ENCODE peak calls at places on chromosomes 3 and 15, in nine cellular contexts. One of them, this sample, is unnamed.

GRCh38 chr3:10575601-10576160 is 70.3 kb upstream of the ATP2B2 start:
- DNase-seq in hepatocyte: no peak
- DNase-seq in activated naive CD8-positive, alpha-beta T cell treated with anti-CD3 and anti-CD28 coated beads, Interleukin-2, amount 10 ng/mL, durations not matched to agents 7 days and 5 days: no peak
- DNase-seq in NAMALWA: no peak
- DNase-seq in stimulated activated CD8-positive, alpha-beta memory T cell treated with anti-CD3 and anti-CD28 coated beads, Interleukin-15, amount 100 ng/mL, for 48 hours: no peak
- DNase-seq in RWPE1: no peak
- DNase-seq in frontal cortex: no peak
- DNase-seq in GM12865: no peak
- DNase-seq in right cardiac atrium: no peak
- DNase-seq in this sample: no peak

GRCh38 chr3:130850846-130851245 is 43.0 kb upstream of the ATP2C1 start:
- DNase-seq in activated naive CD8-positive, alpha-beta T cell treated with anti-CD3 and anti-CD28 coated beads, Interleukin-2, amount 10 ng/mL, durations not matched to agents 7 days and 5 days: no peak
- DNase-seq in RWPE1: no peak
- DNase-seq in frontal cortex: no peak
- DNase-seq in hepatocyte: no peak
- DNase-seq in NAMALWA: no peak
- DNase-seq in stimulated activated CD8-positive, alpha-beta memory T cell treated with anti-CD3 and anti-CD28 coated beads, Interleukin-15, amount 100 ng/mL, for 48 hours: no peak
- DNase-seq in right cardiac atrium: no peak
- DNase-seq in GM12865: peak; percentile 41
- DNase-seq in this sample: no peak

GRCh38 chr3:38960042-38960622 is 91.6 kb downstream of the SCN11A start:
- DNase-seq in activated naive CD8-positive, alpha-beta T cell treated with anti-CD3 and anti-CD28 coated beads, Interleukin-2, amount 10 ng/mL, durations not matched to agents 7 days and 5 days: no peak
- DNase-seq in GM12865: no peak
- DNase-seq in NAMALWA: no peak
- DNase-seq in frontal cortex: peak; percentile 11
- DNase-seq in hepatocyte: peak; percentile 19
- DNase-seq in right cardiac atrium: no peak
- DNase-seq in stimulated activated CD8-positive, alpha-beta memory T cell treated with anti-CD3 and anti-CD28 coated beads, Interleukin-15, amount 100 ng/mL, for 48 hours: no peak
- DNase-seq in RWPE1: no peak
- DNase-seq in this sample: no peak

GRCh38 chr3:188217011-188217463 is 63.1 kb downstream of the LPP start:
- DNase-seq in frontal cortex: no peak
- DNase-seq in RWPE1: no peak
- DNase-seq in stimulated activated CD8-positive, alpha-beta memory T cell treated with anti-CD3 and anti-CD28 coated beads, Interleukin-15, amount 100 ng/mL, for 48 hours: no peak
- DNase-seq in GM12865: no peak
- DNase-seq in NAMALWA: peak; percentile 51
- DNase-seq in hepatocyte: peak; percentile 44
- DNase-seq in activated naive CD8-positive, alpha-beta T cell treated with anti-CD3 and anti-CD28 coated beads, Interleukin-2, amount 10 ng/mL, durations not matched to agents 7 days and 5 days: no peak
- DNase-seq in right cardiac atrium: no peak
- DNase-seq in this sample: no peak

GRCh38 chr15:62141643-62142588 is 23.2 kb downstream of the C2CD4B start:
- DNase-seq in RWPE1: no peak
- DNase-seq in right cardiac atrium: no peak
- DNase-seq in stimulated activated CD8-positive, alpha-beta memory T cell treated with anti-CD3 and anti-CD28 coated beads, Interleukin-15, amount 100 ng/mL, for 48 hours: no peak
- DNase-seq in GM12865: no peak
- DNase-seq in frontal cortex: no peak
- DNase-seq in activated naive CD8-positive, alpha-beta T cell treated with anti-CD3 and anti-CD28 coated beads, Interleukin-2, amount 10 ng/mL, durations not matched to agents 7 days and 5 days: no peak
- DNase-seq in NAMALWA: no peak
- DNase-seq in hepatocyte: no peak
- DNase-seq in this sample: no peak

GRCh38 chr3:62068337-62068736 is 305.0 kb downstream of the FEZF2 start:
- DNase-seq in stimulated activated CD8-positive, alpha-beta memory T cell treated with anti-CD3 and anti-CD28 coated beads, Interleukin-15, amount 100 ng/mL, for 48 hours: no peak
- DNase-seq in RWPE1: no peak
- DNase-seq in hepatocyte: no peak
- DNase-seq in right cardiac atrium: no peak
- DNase-seq in NAMALWA: no peak
- DNase-seq in GM12865: no peak
- DNase-seq in frontal cortex: no peak
- DNase-seq in activated naive CD8-positive, alpha-beta T cell treated with anti-CD3 and anti-CD28 coated beads, Interleukin-2, amount 10 ng/mL, durations not matched to agents 7 days and 5 days: no peak
- DNase-seq in this sample: no peak

GRCh38 chr3:194985031-194985578 is 285.9 kb downstream of the XXYLT1 start:
- DNase-seq in GM12865: no peak
- DNase-seq in NAMALWA: no peak
- DNase-seq in activated naive CD8-positive, alpha-beta T cell treated with anti-CD3 and anti-CD28 coated beads, Interleukin-2, amount 10 ng/mL, durations not matched to agents 7 days and 5 days: no peak
- DNase-seq in right cardiac atrium: peak; percentile 77
- DNase-seq in frontal cortex: peak; percentile 51
- DNase-seq in hepatocyte: peak; percentile 78
- DNase-seq in RWPE1: no peak
- DNase-seq in stimulated activated CD8-positive, alpha-beta memory T cell treated with anti-CD3 and anti-CD28 coated beads, Interleukin-15, amount 100 ng/mL, for 48 hours: no peak
- DNase-seq in this sample: peak; percentile 17

GRCh38 chr15:48634934-48635333 is 10.6 kb downstream of the FBN1 start:
- DNase-seq in activated naive CD8-positive, alpha-beta T cell treated with anti-CD3 and anti-CD28 coated beads, Interleukin-2, amount 10 ng/mL, durations not matched to agents 7 days and 5 days: no peak
- DNase-seq in right cardiac atrium: no peak
- DNase-seq in stimulated activated CD8-positive, alpha-beta memory T cell treated with anti-CD3 and anti-CD28 coated beads, Interleukin-15, amount 100 ng/mL, for 48 hours: no peak
- DNase-seq in hepatocyte: no peak
- DNase-seq in GM12865: no peak
- DNase-seq in frontal cortex: no peak
- DNase-seq in NAMALWA: no peak
- DNase-seq in RWPE1: no peak
- DNase-seq in this sample: no peak

GRCh38 chr15:74128785-74129350 is 1.5 kb upstream of the ISLR2 start:
- DNase-seq in hepatocyte: no peak
- DNase-seq in RWPE1: no peak
- DNase-seq in right cardiac atrium: no peak
- DNase-seq in activated naive CD8-positive, alpha-beta T cell treated with anti-CD3 and anti-CD28 coated beads, Interleukin-2, amount 10 ng/mL, durations not matched to agents 7 days and 5 days: peak; percentile 43
- DNase-seq in frontal cortex: no peak
- DNase-seq in GM12865: no peak
- DNase-seq in NAMALWA: no peak
- DNase-seq in stimulated activated CD8-positive, alpha-beta memory T cell treated with anti-CD3 and anti-CD28 coated beads, Interleukin-15, amount 100 ng/mL, for 48 hours: no peak
- DNase-seq in this sample: no peak

GRCh38 chr3:158505117-158505516 is 65.9 kb upstream of the MLF1 start:
- DNase-seq in right cardiac atrium: no peak
- DNase-seq in stimulated activated CD8-positive, alpha-beta memory T cell treated with anti-CD3 and anti-CD28 coated beads, Interleukin-15, amount 100 ng/mL, for 48 hours: no peak
- DNase-seq in frontal cortex: no peak
- DNase-seq in activated naive CD8-positive, alpha-beta T cell treated with anti-CD3 and anti-CD28 coated beads, Interleukin-2, amount 10 ng/mL, durations not matched to agents 7 days and 5 days: no peak
- DNase-seq in hepatocyte: no peak
- DNase-seq in RWPE1: no peak
- DNase-seq in NAMALWA: no peak
- DNase-seq in GM12865: no peak
- DNase-seq in this sample: no peak

GRCh38 chr15:28873006-28873405 is 12.8 kb upstream of the APBA2 start:
- DNase-seq in NAMALWA: no peak
- DNase-seq in hepatocyte: no peak
- DNase-seq in frontal cortex: no peak
- DNase-seq in stimulated activated CD8-positive, alpha-beta memory T cell treated with anti-CD3 and anti-CD28 coated beads, Interleukin-15, amount 100 ng/mL, for 48 hours: no peak
- DNase-seq in right cardiac atrium: no peak
- DNase-seq in activated naive CD8-positive, alpha-beta T cell treated with anti-CD3 and anti-CD28 coated beads, Interleukin-2, amount 10 ng/mL, durations not matched to agents 7 days and 5 days: no peak
- DNase-seq in RWPE1: no peak
- DNase-seq in GM12865: no peak
- DNase-seq in this sample: no peak

GRCh38 chr15:70954176-70954575 is 61.5 kb downstream of the LRRC49 start:
- DNase-seq in NAMALWA: no peak
- DNase-seq in activated naive CD8-positive, alpha-beta T cell treated with anti-CD3 and anti-CD28 coated beads, Interleukin-2, amount 10 ng/mL, durations not matched to agents 7 days and 5 days: no peak
- DNase-seq in hepatocyte: no peak
- DNase-seq in GM12865: no peak
- DNase-seq in frontal cortex: no peak
- DNase-seq in RWPE1: no peak
- DNase-seq in right cardiac atrium: no peak
- DNase-seq in stimulated activated CD8-positive, alpha-beta memory T cell treated with anti-CD3 and anti-CD28 coated beads, Interleukin-15, amount 100 ng/mL, for 48 hours: no peak
- DNase-seq in this sample: no peak

GRCh38 chr3:174308761-174309160 is 550.4 kb upstream of the NAALADL2 start:
- DNase-seq in activated naive CD8-positive, alpha-beta T cell treated with anti-CD3 and anti-CD28 coated beads, Interleukin-2, amount 10 ng/mL, durations not matched to agents 7 days and 5 days: no peak
- DNase-seq in right cardiac atrium: no peak
- DNase-seq in NAMALWA: no peak
- DNase-seq in RWPE1: no peak
- DNase-seq in GM12865: no peak
- DNase-seq in hepatocyte: no peak
- DNase-seq in stimulated activated CD8-positive, alpha-beta memory T cell treated with anti-CD3 and anti-CD28 coated beads, Interleukin-15, amount 100 ng/mL, for 48 hours: no peak
- DNase-seq in frontal cortex: no peak
- DNase-seq in this sample: no peak

GRCh38 chr3:46846624-46847542 is 16.4 kb downstream of the MYL3 start:
- DNase-seq in frontal cortex: no peak
- DNase-seq in NAMALWA: no peak
- DNase-seq in stimulated activated CD8-positive, alpha-beta memory T cell treated with anti-CD3 and anti-CD28 coated beads, Interleukin-15, amount 100 ng/mL, for 48 hours: no peak
- DNase-seq in activated naive CD8-positive, alpha-beta T cell treated with anti-CD3 and anti-CD28 coated beads, Interleukin-2, amount 10 ng/mL, durations not matched to agents 7 days and 5 days: no peak
- DNase-seq in right cardiac atrium: no peak
- DNase-seq in RWPE1: no peak
- DNase-seq in GM12865: no peak
- DNase-seq in hepatocyte: no peak
- DNase-seq in this sample: no peak

GRCh38 chr3:124063168-124063909 is 71.4 kb upstream of the ROPN1 start:
- DNase-seq in stimulated activated CD8-positive, alpha-beta memory T cell treated with anti-CD3 and anti-CD28 coated beads, Interleukin-15, amount 100 ng/mL, for 48 hours: no peak
- DNase-seq in activated naive CD8-positive, alpha-beta T cell treated with anti-CD3 and anti-CD28 coated beads, Interleukin-2, amount 10 ng/mL, durations not matched to agents 7 days and 5 days: no peak
- DNase-seq in right cardiac atrium: no peak
- DNase-seq in frontal cortex: no peak
- DNase-seq in NAMALWA: no peak
- DNase-seq in hepatocyte: no peak
- DNase-seq in GM12865: no peak
- DNase-seq in RWPE1: no peak
- DNase-seq in this sample: no peak

GRCh38 chr15:59746777-59747176 is 57.7 kb upstream of the BNIP2 start:
- DNase-seq in right cardiac atrium: no peak
- DNase-seq in RWPE1: no peak
- DNase-seq in activated naive CD8-positive, alpha-beta T cell treated with anti-CD3 and anti-CD28 coated beads, Interleukin-2, amount 10 ng/mL, durations not matched to agents 7 days and 5 days: no peak
- DNase-seq in GM12865: peak; percentile 4
- DNase-seq in frontal cortex: no peak
- DNase-seq in NAMALWA: peak; percentile 21
- DNase-seq in stimulated activated CD8-positive, alpha-beta memory T cell treated with anti-CD3 and anti-CD28 coated beads, Interleukin-15, amount 100 ng/mL, for 48 hours: no peak
- DNase-seq in hepatocyte: no peak
- DNase-seq in this sample: no peak

GRCh38 chr15:64112904-64113303 is 17.1 kb downstream of the SNX1 start:
- DNase-seq in stimulated activated CD8-positive, alpha-beta memory T cell treated with anti-CD3 and anti-CD28 coated beads, Interleukin-15, amount 100 ng/mL, for 48 hours: no peak
- DNase-seq in NAMALWA: no peak
- DNase-seq in right cardiac atrium: no peak
- DNase-seq in GM12865: peak; percentile 57
- DNase-seq in hepatocyte: no peak
- DNase-seq in RWPE1: no peak
- DNase-seq in frontal cortex: no peak
- DNase-seq in activated naive CD8-positive, alpha-beta T cell treated with anti-CD3 and anti-CD28 coated beads, Interleukin-2, amount 10 ng/mL, durations not matched to agents 7 days and 5 days: no peak
- DNase-seq in this sample: no peak

GRCh38 chr3:172142074-172143059 is 103.0 kb downstream of the FNDC3B start:
- DNase-seq in hepatocyte: peak; percentile 50
- DNase-seq in activated naive CD8-positive, alpha-beta T cell treated with anti-CD3 and anti-CD28 coated beads, Interleukin-2, amount 10 ng/mL, durations not matched to agents 7 days and 5 days: no peak
- DNase-seq in NAMALWA: peak; percentile 58
- DNase-seq in RWPE1: no peak
- DNase-seq in stimulated activated CD8-positive, alpha-beta memory T cell treated with anti-CD3 and anti-CD28 coated beads, Interleukin-15, amount 100 ng/mL, for 48 hours: no peak
- DNase-seq in frontal cortex: no peak
- DNase-seq in GM12865: peak; percentile 86
- DNase-seq in right cardiac atrium: no peak
- DNase-seq in this sample: peak; percentile 59

GRCh38 chr3:131602011-131602779 is 99.4 kb upstream of the MRPL3 start:
- DNase-seq in hepatocyte: peak; percentile 6
- DNase-seq in frontal cortex: no peak
- DNase-seq in GM12865: no peak
- DNase-seq in stimulated activated CD8-positive, alpha-beta memory T cell treated with anti-CD3 and anti-CD28 coated beads, Interleukin-15, amount 100 ng/mL, for 48 hours: no peak
- DNase-seq in right cardiac atrium: no peak
- DNase-seq in NAMALWA: no peak
- DNase-seq in activated naive CD8-positive, alpha-beta T cell treated with anti-CD3 and anti-CD28 coated beads, Interleukin-2, amount 10 ng/mL, durations not matched to agents 7 days and 5 days: no peak
- DNase-seq in RWPE1: no peak
- DNase-seq in this sample: no peak

GRCh38 chr3:184506579-184506978 is 55.0 kb upstream of the EPHB3 start:
- DNase-seq in stimulated activated CD8-positive, alpha-beta memory T cell treated with anti-CD3 and anti-CD28 coated beads, Interleukin-15, amount 100 ng/mL, for 48 hours: no peak
- DNase-seq in GM12865: no peak
- DNase-seq in RWPE1: no peak
- DNase-seq in right cardiac atrium: no peak
- DNase-seq in hepatocyte: no peak
- DNase-seq in activated naive CD8-positive, alpha-beta T cell treated with anti-CD3 and anti-CD28 coated beads, Interleukin-2, amount 10 ng/mL, durations not matched to agents 7 days and 5 days: no peak
- DNase-seq in NAMALWA: no peak
- DNase-seq in frontal cortex: no peak
- DNase-seq in this sample: no peak

GRCh38 chr3:42714151-42714852 is 11.7 kb upstream of the HHATL start:
- DNase-seq in NAMALWA: no peak
- DNase-seq in stimulated activated CD8-positive, alpha-beta memory T cell treated with anti-CD3 and anti-CD28 coated beads, Interleukin-15, amount 100 ng/mL, for 48 hours: no peak
- DNase-seq in right cardiac atrium: no peak
- DNase-seq in frontal cortex: no peak
- DNase-seq in hepatocyte: no peak
- DNase-seq in RWPE1: no peak
- DNase-seq in activated naive CD8-positive, alpha-beta T cell treated with anti-CD3 and anti-CD28 coated beads, Interleukin-2, amount 10 ng/mL, durations not matched to agents 7 days and 5 days: no peak
- DNase-seq in GM12865: no peak
- DNase-seq in this sample: no peak

GRCh38 chr15:72271895-72272212 is 500 bp downstream of the PARP6 start:
- DNase-seq in hepatocyte: peak; percentile 41
- DNase-seq in right cardiac atrium: no peak
- DNase-seq in frontal cortex: peak; percentile 36
- DNase-seq in GM12865: peak; percentile 19
- DNase-seq in NAMALWA: peak; percentile 31
- DNase-seq in RWPE1: peak; percentile 46
- DNase-seq in stimulated activated CD8-positive, alpha-beta memory T cell treated with anti-CD3 and anti-CD28 coated beads, Interleukin-15, amount 100 ng/mL, for 48 hours: no peak
- DNase-seq in activated naive CD8-positive, alpha-beta T cell treated with anti-CD3 and anti-CD28 coated beads, Interleukin-2, amount 10 ng/mL, durations not matched to agents 7 days and 5 days: no peak
- DNase-seq in this sample: no peak